ENCODE peak calls at places on chromosomes 13 and 19, in five cellular contexts. J, D, H, B and I are unnamed samples.
A peak's percentile ranks its signal among the peaks of the same experiment; 100 is the strongest.

GRCh38 chr13:44697058-44697457 is 120.9 kb upstream of the TSC22D1 start:
- DNase-seq in D (no peak), H (no peak), B (no peak), J (no peak), I (no peak)

GRCh38 chr13:112931028-112931934 is 37.7 kb upstream of the MCF2L start:
- DNase-seq in B (no peak), J (no peak), H (peak; percentile 50), D (no peak), I (peak; percentile 33)

GRCh38 chr19:5957132-5957531 is 20.8 kb downstream of the RANBP3 start:
- DNase-seq in H (no peak), B (no peak), J (no peak), D (no peak), I (no peak)

GRCh38 chr19:41031926-41032325 is 40.8 kb downstream of the CYP2B6 start:
- DNase-seq in D (no peak), H (no peak), B (no peak), J (no peak), I (no peak)

GRCh38 chr19:13796301-13797057 is 1.2 kb downstream of the ZSWIM4 start:
- DNase-seq in J (peak; percentile 61), D (no peak), B (peak; percentile 79), H (peak; percentile 68), I (peak; percentile 58)

GRCh38 chr13:68257111-68257842 is 1027.1 kb upstream of the PCDH9 start:
- DNase-seq in H (no peak), B (no peak), J (no peak), D (no peak), I (no peak)

GRCh38 chr13:72637561-72637960 is 89.9 kb downstream of the MZT1 start:
- DNase-seq in D (no peak), H (no peak), B (no peak), J (no peak), I (no peak)

GRCh38 chr13:62327367-62327766 is 911.7 kb upstream of the PCDH20 start:
- DNase-seq in D (no peak), H (no peak), J (no peak), B (no peak), I (no peak)

GRCh38 chr13:49253310-49253709 is 5.6 kb downstream of the CDADC1 start:
- DNase-seq in B (no peak), D (no peak), J (no peak), H (no peak), I (no peak)

GRCh38 chr19:4403005-4403761 is 743 bp downstream of the CHAF1A start:
- DNase-seq in D (no peak), B (no peak), J (no peak), H (no peak), I (no peak)

GRCh38 chr19:21566073-21566472 is 60.7 kb downstream of the ZNF429 start:
- DNase-seq in D (no peak), H (no peak), J (no peak), B (no peak), I (peak; percentile 34)

GRCh38 chr13:30394798-30395191 is 27.5 kb upstream of the UBE2L5 start:
- DNase-seq in B (no peak), D (no peak), J (no peak), H (no peak), I (no peak)

GRCh38 chr19:49712397-49712859 is 21.5 kb downstream of the CPT1C start:
- DNase-seq in D (no peak), B (no peak), J (peak; percentile 14), H (peak; percentile 86), I (no peak)

GRCh38 chr19:30369833-30370232 is 2.4 kb upstream of the ZNF536 start:
- DNase-seq in H (no peak), B (no peak), J (no peak), D (no peak), I (no peak)

GRCh38 chr13:26964278-26965057 is 203.9 kb upstream of the GPR12 start:
- DNase-seq in D (no peak), B (no peak), H (no peak), J (no peak), I (no peak)

GRCh38 chr13:26962671-26963070 is 202.1 kb upstream of the GPR12 start:
- DNase-seq in B (no peak), H (no peak), D (no peak), J (no peak), I (no peak)

GRCh38 chr13:26965976-26966375 is 205.4 kb upstream of the GPR12 start:
- DNase-seq in H (no peak), J (no peak), D (no peak), B (no peak), I (no peak)

GRCh38 chr13:26967119-26968038 is 204.2 kb downstream of the USP12 start:
- DNase-seq in D (no peak), J (no peak), H (no peak), B (no peak), I (no peak)

DNA sequence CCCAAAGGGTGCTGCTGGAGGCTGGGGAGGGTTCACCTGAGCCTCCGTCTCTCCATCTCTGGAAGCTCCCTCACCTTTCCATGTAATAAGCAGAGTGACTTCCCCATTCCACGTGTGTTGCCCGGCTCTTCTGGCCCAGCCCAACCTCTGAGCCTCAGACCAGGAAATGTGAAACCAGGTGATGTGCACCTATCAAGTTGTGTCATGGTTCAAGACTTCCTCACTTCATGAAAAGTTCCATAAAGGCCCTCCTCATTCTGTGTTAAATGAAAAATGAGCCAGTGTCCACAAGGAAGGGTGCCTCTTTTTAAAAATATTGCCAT is 204.4 kb upstream of the GPR12 start:
- DNase-seq in B (no peak), J (no peak), D (no peak), H (no peak), I (no peak)
- H3K27ac ChIP-seq in B (no peak overlapping the region), J (no peak overlapping the region), D (no peak overlapping the region), H (no peak overlapping the region), I (no peak overlapping the region)

GRCh38 chr19:33845498-33845897 is 48.8 kb downstream of the KCTD15 start:
- DNase-seq in J (no peak), D (no peak), B (no peak), H (no peak), I (no peak)

DNA sequence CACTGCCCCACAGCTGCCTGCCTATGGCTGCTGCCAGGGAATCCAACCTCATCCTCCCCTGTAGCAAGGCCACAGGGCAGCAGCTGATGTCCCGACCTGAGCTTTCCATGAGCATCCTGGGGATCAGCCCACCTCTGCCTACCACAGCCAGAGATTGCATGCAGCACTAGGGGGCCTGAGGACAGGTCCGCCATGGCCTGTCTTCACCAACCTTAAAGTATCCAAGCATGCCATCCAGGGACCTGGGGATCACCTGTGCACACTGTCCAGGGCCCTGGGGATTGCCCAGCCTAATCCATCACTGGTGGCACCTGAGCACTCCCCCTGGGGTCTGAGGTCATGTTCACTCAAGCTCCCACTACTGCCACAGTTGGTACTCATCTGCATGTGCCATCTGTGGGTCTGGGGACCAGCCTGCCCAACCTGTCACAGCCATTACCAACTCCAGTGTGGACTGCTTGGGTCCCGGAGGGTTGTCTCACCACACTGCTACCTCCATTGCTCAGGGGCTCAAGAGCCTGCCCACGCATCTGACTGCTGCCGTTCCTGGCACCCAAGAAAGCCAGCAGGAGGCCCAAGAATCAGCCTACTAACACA is 53.0 kb downstream of the KCTD15 start:
- DNase-seq in J (no peak), B (peak; percentile 30), H (no peak), D (no peak), I (no peak)
- H3K27ac ChIP-seq in J (no peak overlapping the region), B (no peak overlapping the region), H (no peak overlapping the region), D (no peak overlapping the region), I (no peak overlapping the region)

DNA sequence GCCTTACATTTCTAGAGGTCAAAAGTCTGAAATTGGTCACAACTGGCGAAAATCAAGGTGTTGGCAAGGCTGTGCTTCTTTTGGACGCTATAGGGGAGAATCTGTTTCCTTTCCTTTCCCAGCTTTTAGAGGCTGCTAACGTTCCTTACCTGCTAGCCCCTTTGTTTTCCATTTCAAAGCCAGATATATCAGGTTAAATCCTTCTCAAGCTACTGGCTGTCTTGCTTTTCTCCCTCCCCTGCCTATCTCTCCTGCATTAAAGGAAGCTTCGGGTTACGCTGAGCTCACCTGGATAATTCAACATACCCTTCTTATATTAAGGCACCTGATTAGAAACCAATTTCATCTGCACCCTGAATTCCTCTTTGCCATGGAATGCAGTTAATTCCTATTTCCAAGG is 1569.7 kb upstream of the SLC10A2 start:
- DNase-seq in J (no peak), B (no peak), H (no peak), D (no peak), I (no peak)
- H3K27ac ChIP-seq in J (no peak overlapping the region), B (no peak overlapping the region), H (no peak overlapping the region), D (no peak overlapping the region), I (no peak overlapping the region)

GRCh38 chr13:109575821-109576220 is 210.6 kb downstream of the IRS2 start:
- DNase-seq in B (no peak), D (no peak), H (no peak), J (no peak), I (no peak)

GRCh38 chr13:109572389-109572788 is 214.0 kb downstream of the IRS2 start:
- DNase-seq in J (no peak), B (no peak), D (no peak), H (no peak), I (no peak)

GRCh38 chr13:109577191-109577700 is 209.1 kb downstream of the IRS2 start:
- DNase-seq in H (no peak), B (no peak), J (no peak), D (no peak), I (no peak)

GRCh38 chr13:109576331-109576813 is 210.0 kb downstream of the IRS2 start:
- DNase-seq in H (peak; percentile 6), J (no peak), B (no peak), D (no peak), I (no peak)
- H3K27ac ChIP-seq in H (peak overlapping the region; percentile 89), J (no peak overlapping the region), B (no peak overlapping the region), D (no peak overlapping the region), I (no peak overlapping the region)

DNA sequence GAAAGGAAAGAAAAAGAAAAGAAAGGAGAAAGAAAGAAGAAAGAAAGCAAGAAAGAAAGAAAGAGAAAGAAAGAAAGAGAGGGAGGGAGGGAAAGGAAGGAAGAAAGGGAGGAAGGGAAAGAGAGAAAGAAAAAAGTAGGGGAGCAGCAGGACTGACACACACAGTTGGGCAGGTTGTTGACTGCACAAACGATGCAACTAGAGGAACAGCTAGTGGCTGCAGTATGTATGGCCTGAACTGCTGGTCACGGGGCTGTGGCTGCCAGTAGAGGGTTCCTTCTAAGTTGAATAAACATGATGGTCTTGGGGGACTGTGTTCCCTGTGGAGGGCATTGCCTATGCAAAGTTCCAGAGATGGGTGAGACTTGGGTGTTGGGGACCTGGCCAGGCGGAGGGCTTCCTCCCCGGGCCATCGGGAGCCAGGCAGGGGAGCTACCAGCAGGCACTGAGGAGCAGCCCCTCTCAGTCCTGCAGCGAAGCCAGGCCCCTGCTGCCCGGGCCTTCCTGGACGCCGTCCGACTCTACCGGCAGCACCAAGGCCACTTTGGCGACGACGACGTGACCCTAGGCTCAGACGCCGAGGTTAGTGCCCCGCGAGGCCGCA is 16.7 kb upstream of the COLGALT1 start:
- DNase-seq in D (no peak), J (no peak), B (no peak), H (no peak), I (no peak)
- H3K27ac ChIP-seq in D (no peak overlapping the region), J (peak overlapping the region; percentile 74), B (peak overlapping the region; percentile 76), H (peak overlapping the region; percentile 78), I (no peak overlapping the region)

GRCh38 chr19:43634068-43634467 is 5.6 kb downstream of the CADM4 start:
- DNase-seq in J (no peak), B (no peak), H (no peak), D (no peak), I (no peak)

GRCh38 chr19:43638214-43638990 is 1.2 kb downstream of the CADM4 start:
- DNase-seq in J (no peak), D (no peak), H (no peak), B (no peak), I (no peak)

GRCh38 chr19:43634877-43635560 is 4.6 kb downstream of the CADM4 start:
- DNase-seq in J (no peak), H (no peak), D (no peak), B (no peak), I (no peak)

GRCh38 chr19:43634516-43634876 is 5.2 kb downstream of the CADM4 start:
- DNase-seq in J (no peak), H (no peak), D (no peak), B (no peak), I (no peak)

GRCh38 chr19:43636121-43636683 is 3.4 kb downstream of the CADM4 start:
- DNase-seq in J (no peak), B (no peak), H (no peak), D (no peak), I (no peak)
- H3K27ac ChIP-seq in J (peak overlapping the region; percentile 90), B (no peak overlapping the region), H (peak overlapping the region; percentile 68), D (no peak overlapping the region), I (no peak overlapping the region)